ENCODE peak calls at places on chromosome 2, in seven cellular contexts. One of them, this sample, is unnamed.

GRCh38 chr2:189580267-189580661 is 322 bp downstream of the SLC40A1 start:
- DNase-seq in stimulated activated CD4-positive, alpha-beta T cell treated with anti-CD3 and anti-CD28 coated beads, Interleukin-12 subunit alpha, Interleukin-12 subunit beta, amount 100 ng/mL, for 48 hours: no peak
- DNase-seq in fibroblast of pulmonary artery: no peak
- DNase-seq in A549: no peak
- DNase-seq in K562: peak; percentile 63
- DNase-seq in activated CD4-positive, CD25-positive, alpha-beta regulatory T cell treated with anti-CD3 and anti-CD28 coated beads, Interleukin-2, amount 50 U/mL, for 16 hours: no peak
- DNase-seq in AG10803: no peak
- DNase-seq in this sample: peak; percentile 66

GRCh38 chr2:41900299-41900698 is 147.5 kb upstream of the PKDCC start:
- DNase-seq in AG10803: peak; percentile 82
- DNase-seq in activated CD4-positive, CD25-positive, alpha-beta regulatory T cell treated with anti-CD3 and anti-CD28 coated beads, Interleukin-2, amount 50 U/mL, for 16 hours: no peak
- DNase-seq in stimulated activated CD4-positive, alpha-beta T cell treated with anti-CD3 and anti-CD28 coated beads, Interleukin-12 subunit alpha, Interleukin-12 subunit beta, amount 100 ng/mL, for 48 hours: no peak
- DNase-seq in A549: no peak
- DNase-seq in fibroblast of pulmonary artery: no peak
- DNase-seq in K562: no peak
- DNase-seq in this sample: no peak

GRCh38 chr2:12326449-12327190 is 390.1 kb upstream of the TRIB2 start:
- DNase-seq in activated CD4-positive, CD25-positive, alpha-beta regulatory T cell treated with anti-CD3 and anti-CD28 coated beads, Interleukin-2, amount 50 U/mL, for 16 hours: no peak
- DNase-seq in AG10803: no peak
- DNase-seq in A549: no peak
- DNase-seq in K562: no peak
- DNase-seq in fibroblast of pulmonary artery: no peak
- DNase-seq in stimulated activated CD4-positive, alpha-beta T cell treated with anti-CD3 and anti-CD28 coated beads, Interleukin-12 subunit alpha, Interleukin-12 subunit beta, amount 100 ng/mL, for 48 hours: no peak
- DNase-seq in this sample: no peak

GRCh38 chr2:69975853-69976462 is 14.5 kb upstream of the ASPRV1 start:
- DNase-seq in stimulated activated CD4-positive, alpha-beta T cell treated with anti-CD3 and anti-CD28 coated beads, Interleukin-12 subunit alpha, Interleukin-12 subunit beta, amount 100 ng/mL, for 48 hours: no peak
- DNase-seq in fibroblast of pulmonary artery: no peak
- DNase-seq in AG10803: no peak
- DNase-seq in activated CD4-positive, CD25-positive, alpha-beta regulatory T cell treated with anti-CD3 and anti-CD28 coated beads, Interleukin-2, amount 50 U/mL, for 16 hours: no peak
- DNase-seq in A549: no peak
- DNase-seq in K562: peak; percentile 72
- DNase-seq in this sample: no peak

GRCh38 chr2:169659314-169659713 is 34.9 kb downstream of the CFAP210 start:
- DNase-seq in K562: no peak
- DNase-seq in A549: no peak
- DNase-seq in stimulated activated CD4-positive, alpha-beta T cell treated with anti-CD3 and anti-CD28 coated beads, Interleukin-12 subunit alpha, Interleukin-12 subunit beta, amount 100 ng/mL, for 48 hours: no peak
- DNase-seq in activated CD4-positive, CD25-positive, alpha-beta regulatory T cell treated with anti-CD3 and anti-CD28 coated beads, Interleukin-2, amount 50 U/mL, for 16 hours: no peak
- DNase-seq in AG10803: no peak
- DNase-seq in fibroblast of pulmonary artery: no peak
- DNase-seq in this sample: no peak

GRCh38 chr2:173969886-173970285 is 4.7 kb upstream of the SP3 start:
- DNase-seq in K562: no peak
- DNase-seq in stimulated activated CD4-positive, alpha-beta T cell treated with anti-CD3 and anti-CD28 coated beads, Interleukin-12 subunit alpha, Interleukin-12 subunit beta, amount 100 ng/mL, for 48 hours: no peak
- DNase-seq in fibroblast of pulmonary artery: no peak
- DNase-seq in AG10803: no peak
- DNase-seq in A549: no peak
- DNase-seq in activated CD4-positive, CD25-positive, alpha-beta regulatory T cell treated with anti-CD3 and anti-CD28 coated beads, Interleukin-2, amount 50 U/mL, for 16 hours: no peak
- DNase-seq in this sample: no peak

GRCh38 chr2:73952499-73953446 is 26.1 kb downstream of the DGUOK start:
- DNase-seq in AG10803: peak; percentile 26
- DNase-seq in A549: no peak
- DNase-seq in stimulated activated CD4-positive, alpha-beta T cell treated with anti-CD3 and anti-CD28 coated beads, Interleukin-12 subunit alpha, Interleukin-12 subunit beta, amount 100 ng/mL, for 48 hours: no peak
- DNase-seq in fibroblast of pulmonary artery: peak; percentile 67
- DNase-seq in K562: no peak
- DNase-seq in activated CD4-positive, CD25-positive, alpha-beta regulatory T cell treated with anti-CD3 and anti-CD28 coated beads, Interleukin-2, amount 50 U/mL, for 16 hours: no peak
- DNase-seq in this sample: no peak

GRCh38 chr2:175576875-175577274 is 395.4 kb upstream of the ATP5MC3 start:
- DNase-seq in A549: no peak
- DNase-seq in K562: no peak
- DNase-seq in stimulated activated CD4-positive, alpha-beta T cell treated with anti-CD3 and anti-CD28 coated beads, Interleukin-12 subunit alpha, Interleukin-12 subunit beta, amount 100 ng/mL, for 48 hours: no peak
- DNase-seq in fibroblast of pulmonary artery: no peak
- DNase-seq in activated CD4-positive, CD25-positive, alpha-beta regulatory T cell treated with anti-CD3 and anti-CD28 coated beads, Interleukin-2, amount 50 U/mL, for 16 hours: no peak
- DNase-seq in AG10803: no peak
- DNase-seq in this sample: no peak

GRCh38 chr2:236054661-236055060 is 113.5 kb downstream of the GBX2 start:
- DNase-seq in fibroblast of pulmonary artery: no peak
- DNase-seq in activated CD4-positive, CD25-positive, alpha-beta regulatory T cell treated with anti-CD3 and anti-CD28 coated beads, Interleukin-2, amount 50 U/mL, for 16 hours: no peak
- DNase-seq in stimulated activated CD4-positive, alpha-beta T cell treated with anti-CD3 and anti-CD28 coated beads, Interleukin-12 subunit alpha, Interleukin-12 subunit beta, amount 100 ng/mL, for 48 hours: no peak
- DNase-seq in AG10803: no peak
- DNase-seq in A549: no peak
- DNase-seq in K562: no peak
- DNase-seq in this sample: no peak

GRCh38 chr2:179612108-179612507 is 249.3 kb downstream of the ZNF385B start:
- DNase-seq in stimulated activated CD4-positive, alpha-beta T cell treated with anti-CD3 and anti-CD28 coated beads, Interleukin-12 subunit alpha, Interleukin-12 subunit beta, amount 100 ng/mL, for 48 hours: no peak
- DNase-seq in AG10803: peak; percentile 92
- DNase-seq in fibroblast of pulmonary artery: peak; percentile 23
- DNase-seq in activated CD4-positive, CD25-positive, alpha-beta regulatory T cell treated with anti-CD3 and anti-CD28 coated beads, Interleukin-2, amount 50 U/mL, for 16 hours: no peak
- DNase-seq in A549: no peak
- DNase-seq in K562: no peak
- DNase-seq in this sample: no peak

GRCh38 chr2:32647180-32647651 is 19.4 kb downstream of the TTC27 start:
- DNase-seq in activated CD4-positive, CD25-positive, alpha-beta regulatory T cell treated with anti-CD3 and anti-CD28 coated beads, Interleukin-2, amount 50 U/mL, for 16 hours: no peak
- DNase-seq in stimulated activated CD4-positive, alpha-beta T cell treated with anti-CD3 and anti-CD28 coated beads, Interleukin-12 subunit alpha, Interleukin-12 subunit beta, amount 100 ng/mL, for 48 hours: no peak
- DNase-seq in K562: no peak
- DNase-seq in A549: no peak
- DNase-seq in fibroblast of pulmonary artery: peak; percentile 95
- DNase-seq in AG10803: peak; percentile 77
- DNase-seq in this sample: no peak

GRCh38 chr2:128595763-128596452 is 277.2 kb upstream of the HS6ST1 start:
- DNase-seq in K562: no peak
- DNase-seq in fibroblast of pulmonary artery: no peak
- DNase-seq in stimulated activated CD4-positive, alpha-beta T cell treated with anti-CD3 and anti-CD28 coated beads, Interleukin-12 subunit alpha, Interleukin-12 subunit beta, amount 100 ng/mL, for 48 hours: no peak
- DNase-seq in AG10803: no peak
- DNase-seq in activated CD4-positive, CD25-positive, alpha-beta regulatory T cell treated with anti-CD3 and anti-CD28 coated beads, Interleukin-2, amount 50 U/mL, for 16 hours: no peak
- DNase-seq in A549: no peak
- DNase-seq in this sample: peak; percentile 44

GRCh38 chr2:56981554-56981953 is 797.8 kb downstream of the CCDC85A start:
- DNase-seq in A549: no peak
- DNase-seq in stimulated activated CD4-positive, alpha-beta T cell treated with anti-CD3 and anti-CD28 coated beads, Interleukin-12 subunit alpha, Interleukin-12 subunit beta, amount 100 ng/mL, for 48 hours: no peak
- DNase-seq in fibroblast of pulmonary artery: no peak
- DNase-seq in activated CD4-positive, CD25-positive, alpha-beta regulatory T cell treated with anti-CD3 and anti-CD28 coated beads, Interleukin-2, amount 50 U/mL, for 16 hours: no peak
- DNase-seq in K562: no peak
- DNase-seq in AG10803: peak; percentile 78
- DNase-seq in this sample: no peak

GRCh38 chr2:184879671-184880070 is 281.3 kb downstream of the ZNF804A start:
- DNase-seq in A549: no peak
- DNase-seq in fibroblast of pulmonary artery: peak; percentile 48
- DNase-seq in K562: no peak
- DNase-seq in stimulated activated CD4-positive, alpha-beta T cell treated with anti-CD3 and anti-CD28 coated beads, Interleukin-12 subunit alpha, Interleukin-12 subunit beta, amount 100 ng/mL, for 48 hours: no peak
- DNase-seq in activated CD4-positive, CD25-positive, alpha-beta regulatory T cell treated with anti-CD3 and anti-CD28 coated beads, Interleukin-2, amount 50 U/mL, for 16 hours: no peak
- DNase-seq in AG10803: peak; percentile 10
- DNase-seq in this sample: no peak

GRCh38 chr2:206481056-206481455 is 37.7 kb downstream of the ADAM23 start:
- DNase-seq in A549: no peak
- DNase-seq in K562: no peak
- DNase-seq in fibroblast of pulmonary artery: no peak
- DNase-seq in activated CD4-positive, CD25-positive, alpha-beta regulatory T cell treated with anti-CD3 and anti-CD28 coated beads, Interleukin-2, amount 50 U/mL, for 16 hours: no peak
- DNase-seq in AG10803: no peak
- DNase-seq in stimulated activated CD4-positive, alpha-beta T cell treated with anti-CD3 and anti-CD28 coated beads, Interleukin-12 subunit alpha, Interleukin-12 subunit beta, amount 100 ng/mL, for 48 hours: no peak
- DNase-seq in this sample: no peak